ENCODE peak calls at places on chromosomes 7 and 10, in four cellular contexts. V is adipocyte, J is HL-60, I is lung. R is an unnamed sample.

GRCh38 chr10:25063157-25063556 is 46.7 kb downstream of the THNSL1 start:
- DNase-seq in V (no peak), I (no peak), J (no peak), R (no peak)

GRCh38 chr10:48289652-48290238 is 15.2 kb upstream of the FRMPD2 start:
- DNase-seq in V (peak), I (peak), J (no peak), R (peak)

GRCh38 chr10:112446055-112446854 is 459 bp downstream of the ZDHHC6 start:
- DNase-seq in J (no peak), I (no peak), V (peak), R (peak)

GRCh38 chr7:400901-401485 is 111.0 kb downstream of the FOXL3 start:
- DNase-seq in I (no peak), J (no peak), V (no peak), R (no peak)

GRCh38 chr10:130045091-130045652 is 65.5 kb downstream of the C10orf143 start:
- DNase-seq in V (peak), J (no peak), I (no peak), R (no peak)

GRCh38 chr7:141663081-141663510 is 38.9 kb downstream of the DENND11 start:
- DNase-seq in I (peak), J (no peak), V (no peak), R (no peak)

GRCh38 chr7:71776726-71777125 is 635.4 kb downstream of the CALN1 start:
- DNase-seq in V (no peak), I (no peak), J (no peak), R (no peak)

GRCh38 chr10:125149278-125150047 is 10.9 kb downstream of the CTBP2 start:
- DNase-seq in I (no peak), V (peak), J (no peak), R (peak)

GRCh38 chr10:131706952-131707351 is 193.9 kb upstream of the PPP2R2D start:
- DNase-seq in V (no peak), J (no peak), I (no peak), R (no peak)

GRCh38 chr7:47905071-47905920 is 43.0 kb downstream of the PKD1L1 start:
- DNase-seq in I (no peak), V (no peak), J (no peak), R (no peak)

GRCh38 chr7:114921636-114922150 is at the start of gene MDFIC:
- DNase-seq in I (no peak), V (no peak), J (no peak), R (no peak)

GRCh38 chr7:101667959-101668358 is 38.9 kb upstream of the MYL10 start:
- DNase-seq in V (no peak), I (no peak), J (no peak), R (no peak)

GRCh38 chr7:155188821-155189599 is 108.7 kb upstream of the INSIG1 start:
- DNase-seq in I (no peak), V (peak), J (no peak), R (peak)

GRCh38 chr7:22387583-22387982 is 30.6 kb upstream of the RAPGEF5 start:
- DNase-seq in V (peak), J (no peak), I (no peak), R (peak)

GRCh38 chr7:131681961-131682360 is 125.5 kb upstream of the PODXL start:
- DNase-seq in I (no peak), V (no peak), J (no peak), R (no peak)

GRCh38 chr7:15757041-15757995 is 70.8 kb upstream of the MEOX2 start:
- DNase-seq in V (no peak), I (no peak), J (no peak), R (peak)

GRCh38 chr10:370222-370825 is 235.1 kb downstream of the ZMYND11 start:
- DNase-seq in V (peak), J (no peak), I (no peak), R (no peak)

GRCh38 chr10:110430369-110431273 is 67.1 kb upstream of the DUSP5 start:
- DNase-seq in V (no peak), J (no peak), I (no peak), R (peak)

GRCh38 chr7:130648580-130648979 is 20.0 kb downstream of the COPG2 start:
- DNase-seq in V (no peak), J (no peak), I (no peak), R (no peak)

GRCh38 chr7:80392229-80393169 is 119.4 kb downstream of the GNAT3 start:
- DNase-seq in I (no peak), J (no peak), V (peak), R (no peak)

GRCh38 chr10:122254831-122255230 is 16.3 kb upstream of the BTBD16 start:
- DNase-seq in I (no peak), V (no peak), J (no peak), R (no peak)

GRCh38 chr10:132849546-132850031 is 63.6 kb upstream of the NKX6-2 start:
- DNase-seq in V (no peak), I (no peak), J (no peak), R (no peak)

GRCh38 chr7:16773884-16774283 is 20.3 kb downstream of the TSPAN13 start:
- DNase-seq in V (no peak), I (no peak), J (no peak), R (no peak)

GRCh38 chr7:44284881-44285541 is 40.4 kb downstream of the CAMK2B start:
- DNase-seq in I (no peak), V (no peak), J (no peak), R (no peak)

GRCh38 chr7:77982926-77983550 is 184.5 kb downstream of the PHTF2 start:
- DNase-seq in J (no peak), V (no peak), I (no peak), R (no peak)

GRCh38 chr7:17971392-17971791 is 31.1 kb upstream of the SNX13 start:
- DNase-seq in V (peak), I (no peak), J (no peak), R (no peak)

GRCh38 chr7:121133444-121133843 is 144.9 kb downstream of the CPED1 start:
- DNase-seq in I (no peak), J (no peak), V (no peak), R (no peak)

GRCh38 chr7:83677180-83677866 is 28.4 kb upstream of the SEMA3E start:
- DNase-seq in V (peak), J (no peak), I (no peak), R (peak)

GRCh38 chr10:13792011-13792410 is 205.2 kb downstream of the PRPF18 start:
- DNase-seq in V (no peak), J (no peak), I (no peak), R (no peak)

GRCh38 chr7:25383402-25383801 is 155.1 kb upstream of the NPVF start:
- DNase-seq in V (no peak), J (no peak), I (no peak), R (no peak)

GRCh38 chr7:107691713-107692112 is 31.1 kb downstream of the SLC26A4 start:
- DNase-seq in V (no peak), J (no peak), I (no peak), R (peak)

GRCh38 chr10:133565441-133566294 is at the start of gene SYCE1:
- DNase-seq in V (no peak), I (no peak), J (no peak), R (no peak)

GRCh38 chr7:101486056-101486763 is 123.5 kb downstream of the COL26A1 start:
- DNase-seq in V (peak), J (no peak), I (no peak), R (peak)

GRCh38 chr7:45156516-45157272 is 897 bp upstream of the RAMP3 start:
- DNase-seq in J (no peak), I (no peak), V (no peak), R (no peak)

GRCh38 chr10:13074562-13075451 is 25.2 kb upstream of the OPTN start:
- DNase-seq in V (peak), J (no peak), I (peak), R (peak)

GRCh38 chr10:87695074-87695473 is 35.4 kb downstream of the PAPSS2 start:
- DNase-seq in J (no peak), V (no peak), I (no peak), R (no peak)

GRCh38 chr7:27143022-27143949 is at the start of gene HOXA5:
- DNase-seq in J (peak), V (no peak), I (peak), R (peak)

GRCh38 chr7:27143950-27144798 is 693 bp upstream of the HOXA5 start:
- DNase-seq in J (no peak), I (no peak), V (no peak), R (no peak)

GRCh38 chr7:27141138-27141537 is 2.3 kb downstream of the HOXA5 start:
- DNase-seq in I (no peak), V (no peak), J (no peak), R (no peak)

GRCh38 chr7:27141591-27142561 is 1.6 kb downstream of the HOXA5 start:
- DNase-seq in V (no peak), J (no peak), I (no peak), R (no peak)

GRCh38 chr7:27142562-27143021 is 889 bp downstream of the HOXA5 start:
- DNase-seq in I (no peak), V (no peak), J (no peak), R (no peak)
- H3K4me3 ChIP-seq in I (peak), V (peak), J (peak), R (peak)

GRCh38 chr7:151439855-151440798 is at the start of gene CRYGN:
- DNase-seq in V (peak), J (no peak), I (no peak), R (no peak)

GRCh38 chr7:151442776-151443496 is 3.0 kb upstream of the CRYGN start:
- DNase-seq in I (no peak), J (no peak), V (no peak), R (no peak)

GRCh38 chr7:151438864-151439601 is 908 bp downstream of the CRYGN start:
- DNase-seq in J (no peak), V (no peak), I (no peak), R (no peak)

GRCh38 chr7:151437866-151438516 is 1.9 kb downstream of the CRYGN start:
- DNase-seq in I (no peak), J (no peak), V (no peak), R (no peak)

DNA sequence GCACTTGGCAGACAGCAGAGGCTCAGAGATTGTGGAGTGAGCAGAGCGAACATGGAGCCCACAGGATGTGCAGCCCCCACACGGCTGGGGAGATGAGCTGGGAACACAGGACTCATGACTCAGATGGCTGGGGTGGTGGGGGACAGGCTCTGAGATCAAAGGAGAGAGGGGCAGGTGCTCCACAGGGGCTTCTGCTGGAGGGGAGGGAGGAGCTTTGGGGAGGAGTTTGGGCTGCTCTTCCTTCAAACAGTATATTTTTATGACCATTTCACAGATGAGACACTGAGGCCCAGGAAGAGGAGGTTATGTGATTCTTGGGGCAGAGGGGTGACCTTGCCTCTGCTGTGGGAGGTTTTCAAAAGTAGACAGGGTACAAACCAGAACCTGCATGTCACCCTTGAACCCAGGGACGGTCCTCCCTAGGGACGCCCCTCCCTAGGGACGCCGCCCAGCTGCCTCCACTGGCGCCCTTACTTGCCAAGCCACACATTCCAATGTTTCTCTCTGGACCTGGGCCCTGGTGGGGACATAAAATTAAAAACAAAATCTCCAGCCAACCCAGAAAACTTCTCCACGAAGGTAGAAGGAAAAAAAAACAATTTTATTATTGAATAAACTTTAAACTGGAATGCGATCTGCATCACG is 980 bp upstream of the CRYGN start:
- DNase-seq in V (no peak), I (no peak), J (no peak), R (no peak)
- H3K4me3 ChIP-seq in V (peak), I (no peak), J (no peak), R (no peak)

GRCh38 chr7:2792240-2792639 is 51.9 kb downstream of the GNA12 start:
- DNase-seq in I (no peak), J (peak), V (no peak), R (no peak)
- H3K4me3 ChIP-seq in I (no peak), J (peak), V (no peak), R (no peak)

GRCh38 chr10:82394122-82394521 is 519.1 kb downstream of the NRG3 start:
- DNase-seq in J (no peak), I (no peak), V (no peak), R (no peak)
- H3K4me3 ChIP-seq in J (no peak), I (no peak), V (no peak), R (no peak)

GRCh38 chr7:111986601-111987000 is 219.6 kb downstream of the DOCK4 start:
- DNase-seq in I (no peak), V (no peak), J (no peak), R (no peak)
- H3K4me3 ChIP-seq in I (no peak), V (no peak), J (no peak), R (no peak)

R was measured in foreskin fibroblast.